ENCODE peak calls at places on chromosomes 6 and 20, in seven cellular contexts. G, A, F, Z, Q, R and E are unnamed samples.

GRCh38 chr6:55474386-55474785 is 104.6 kb downstream of the HMGCLL1 start:
- DNase-seq in G (no peak), A (no peak), F (no peak), Z (no peak), Q (no peak), R (no peak), E (no peak)

GRCh38 chr6:12818324-12818723 is 101.8 kb downstream of the PHACTR1 start:
- DNase-seq in G (no peak), A (no peak), F (no peak), Z (peak; percentile 3), Q (no peak), R (no peak), E (no peak)

GRCh38 chr20:56195946-56196345 is 52.6 kb upstream of the MC3R start:
- DNase-seq in G (no peak), A (no peak), F (no peak), Z (no peak), Q (no peak), R (no peak), E (no peak)

GRCh38 chr6:16576391-16577368 is 184.6 kb downstream of the ATXN1 start:
- DNase-seq in G (no peak), A (no peak), F (no peak), Z (peak; percentile 29), Q (no peak), R (no peak), E (peak; percentile 49)

GRCh38 chr6:109609737-109610136 is 81.3 kb downstream of the AK9 start:
- DNase-seq in G (no peak), A (no peak), F (no peak), Z (no peak), Q (no peak), R (no peak), E (no peak)

GRCh38 chr6:18495236-18495635 is 108.1 kb downstream of the RNF144B start:
- DNase-seq in G (no peak), A (no peak), F (no peak), Z (no peak), Q (no peak), R (no peak), E (no peak)

GRCh38 chr6:390914-391558 is 516 bp upstream of the IRF4 start:
- DNase-seq in G (no peak), A (no peak), F (no peak), Z (no peak), Q (no peak), R (no peak), E (peak; percentile 40)

GRCh38 chr20:59403261-59403961 is 103.0 kb downstream of the EDN3 start:
- DNase-seq in G (peak; percentile 15), A (peak; percentile 41), F (peak; percentile 69), Z (peak; percentile 49), Q (peak; percentile 38), R (peak; percentile 75), E (no peak)

GRCh38 chr6:31180500-31180899 is 10.0 kb upstream of the POU5F1 start:
- DNase-seq in G (no peak), A (no peak), F (peak; percentile 87), Z (no peak), Q (peak; percentile 73), R (no peak), E (no peak)

GRCh38 chr6:140857734-140858380 is 1274.9 kb upstream of the GJE1 start:
- DNase-seq in G (no peak), A (no peak), F (no peak), Z (peak; percentile 13), Q (no peak), R (no peak), E (no peak)

GRCh38 chr6:151067684-151068596 is 171.8 kb upstream of the AKAP12 start:
- DNase-seq in G (peak; percentile 25), A (no peak), F (no peak), Z (peak; percentile 51), Q (peak; percentile 85), R (no peak), E (peak; percentile 92)

GRCh38 chr6:21595951-21596378 is 2.4 kb downstream of the SOX4 start:
- DNase-seq in G (no peak), A (no peak), F (no peak), Z (no peak), Q (peak; percentile 53), R (peak; percentile 28), E (no peak)

GRCh38 chr6:2651536-2651935 is 99.2 kb downstream of the MYLK4 start:
- DNase-seq in G (no peak), A (no peak), F (no peak), Z (no peak), Q (no peak), R (no peak), E (no peak)

GRCh38 chr6:89117285-89118108 is at the start of gene SRSF12:
- DNase-seq in G (peak; percentile 19), A (no peak), F (peak; percentile 66), Z (peak; percentile 34), Q (peak; percentile 42), R (peak; percentile 73), E (no peak)

GRCh38 chr20:4949833-4950178 is 51.5 kb downstream of the SLC23A2 start:
- DNase-seq in G (peak; percentile 68), A (no peak), F (no peak), Z (no peak), Q (no peak), R (peak; percentile 28), E (no peak)

GRCh38 chr6:25966707-25967106 is 4.1 kb downstream of the TRIM38 start:
- DNase-seq in G (no peak), A (no peak), F (no peak), Z (no peak), Q (no peak), R (no peak), E (no peak)
- H3K4me3 ChIP-seq in G (no peak overlapping the region), A (no peak overlapping the region), F (no peak overlapping the region), Z (no peak overlapping the region), Q (no peak overlapping the region), R (no peak overlapping the region), E (no peak overlapping the region)

GRCh38 chr6:34665019-34665418 is 31.5 kb downstream of the ILRUN start:
- DNase-seq in G (no peak), A (no peak), F (no peak), Z (no peak), Q (no peak), R (no peak), E (no peak)

GRCh38 chr6:34663887-34664269 is 32.7 kb downstream of the ILRUN start:
- DNase-seq in G (no peak), A (no peak), F (no peak), Z (no peak), Q (no peak), R (no peak), E (peak; percentile 21)

GRCh38 chr6:34664270-34664971 is 32.1 kb downstream of the ILRUN start:
- DNase-seq in G (no peak), A (no peak), F (no peak), Z (no peak), Q (no peak), R (no peak), E (no peak)

GRCh38 chr6:34661379-34661778 is 35.2 kb downstream of the ILRUN start:
- DNase-seq in G (no peak), A (no peak), F (no peak), Z (no peak), Q (no peak), R (no peak), E (no peak)

GRCh38 chr6:34663371-34663770 is 33.2 kb downstream of the ILRUN start:
- DNase-seq in G (no peak), A (no peak), F (no peak), Z (no peak), Q (no peak), R (no peak), E (no peak)
- H3K4me1 ChIP-seq in G (peaks cover 5% of the 10 kb centered on the region), A (peaks cover 2% of the 10 kb centered on the region), F (peaks cover 37% of the 10 kb centered on the region), Z (peaks cover 16% of the 10 kb centered on the region), Q (peaks cover 6% of the 10 kb centered on the region), R (peaks cover 5% of the 10 kb centered on the region), E (peaks cover 18% of the 10 kb centered on the region)

DNA sequence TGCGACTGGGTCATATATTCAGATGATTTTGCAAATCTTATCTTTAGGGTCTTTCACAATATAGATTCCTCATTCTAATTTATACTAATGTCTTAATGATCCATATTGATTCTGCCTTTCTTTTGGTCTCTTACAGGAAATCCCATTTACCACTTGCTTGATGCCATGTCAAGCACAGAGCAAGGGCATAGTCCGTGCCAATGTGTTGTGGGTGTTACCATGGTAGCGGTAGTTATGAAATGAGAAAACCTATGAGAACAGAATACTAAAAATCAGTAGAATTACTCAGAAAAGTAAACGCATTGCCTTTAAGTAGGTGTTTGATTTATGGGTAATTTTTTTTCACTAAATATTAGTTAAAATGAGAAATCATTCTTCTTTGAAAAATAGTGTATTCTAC is 153.9 kb upstream of the RAB32 start:
- DNase-seq in G (no peak), A (no peak), F (no peak), Z (no peak), Q (no peak), R (no peak), E (no peak)
- H3K27ac ChIP-seq in G (no peak overlapping the region), A (no peak overlapping the region), F (no peak overlapping the region), Z (no peak overlapping the region), Q (no peak overlapping the region), R (no peak overlapping the region), E (no peak overlapping the region)

GRCh38 chr6:42446370-42446769 is 5.4 kb downstream of the TRERF1 start:
- DNase-seq in G (no peak), A (no peak), F (no peak), Z (no peak), Q (no peak), R (no peak), E (no peak)

GRCh38 chr6:42440027-42440426 is 11.7 kb downstream of the TRERF1 start:
- DNase-seq in G (no peak), A (no peak), F (no peak), Z (no peak), Q (no peak), R (peak; percentile 75), E (no peak)

GRCh38 chr6:42441661-42442081 is 10.1 kb downstream of the TRERF1 start:
- DNase-seq in G (no peak), A (no peak), F (no peak), Z (no peak), Q (no peak), R (peak; percentile 29), E (no peak)

GRCh38 chr6:42441059-42441471 is 10.7 kb downstream of the TRERF1 start:
- DNase-seq in G (no peak), A (no peak), F (no peak), Z (no peak), Q (peak; percentile 51), R (no peak), E (no peak)

GRCh38 chr6:42443312-42444075 is 8.2 kb downstream of the TRERF1 start:
- DNase-seq in G (no peak), A (no peak), F (no peak), Z (no peak), Q (no peak), R (no peak), E (no peak)
- H3K4me3 ChIP-seq in G (no peak overlapping the region), A (no peak overlapping the region), F (no peak overlapping the region), Z (no peak overlapping the region), Q (no peak overlapping the region), R (no peak overlapping the region), E (no peak overlapping the region)

GRCh38 chr6:42226251-42227143 is 8.8 kb upstream of the MRPS10 start:
- DNase-seq in G (peak; percentile 26), A (no peak), F (no peak), Z (peak; percentile 89), Q (no peak), R (no peak), E (peak; percentile 67)
- H3K4me1 ChIP-seq in G (no peaks in the 10 kb centered on the region), A (no peaks in the 10 kb centered on the region), F (no peaks in the 10 kb centered on the region), Z (peaks cover 2% of the 10 kb centered on the region), Q (peaks cover 7% of the 10 kb centered on the region), R (no peaks in the 10 kb centered on the region), E (peaks cover 26% of the 10 kb centered on the region)

GRCh38 chr6:44624226-44624625 is 236.7 kb downstream of the CDC5L start:
- DNase-seq in G (no peak), A (no peak), F (no peak), Z (no peak), Q (no peak), R (no peak), E (no peak)
- H3K27ac ChIP-seq in G (no peak overlapping the region), A (no peak overlapping the region), F (no peak overlapping the region), Z (no peak overlapping the region), Q (no peak overlapping the region), R (no peak overlapping the region), E (no peak overlapping the region)